ENCODE peak calls at places on chromosome 15, in five cellular contexts. O is stimulated activated naive B cell treated with anti-CD40 and anti-IgM and Interleukin-4, amounts not matched to agents 10 μg/mL and 1 μg/mL and 100 μg/mL, for 72 hours; V is T-cell; J is A549; K is ACHN. Y is an unnamed sample.

GRCh38 chr15:99445272-99445850 is 120.4 kb upstream of the MEF2A start:
- DNase-seq in O (no peak), V (no peak), K (no peak), J (no peak), Y (no peak)

GRCh38 chr15:70356062-70356860 is 258.5 kb upstream of the TLE3 start:
- DNase-seq in V (no peak), K (no peak), O (no peak), J (no peak), Y (peak; percentile 44)

GRCh38 chr15:85804481-85805165 is 9.9 kb upstream of the KLHL25 start:
- DNase-seq in V (no peak), K (no peak), J (no peak), O (no peak), Y (no peak)

GRCh38 chr15:51341366-51342248 is at the start of gene GLDN:
- DNase-seq in K (no peak), O (no peak), V (no peak), J (no peak), Y (no peak)

GRCh38 chr15:77869021-77869895 is 208.3 kb downstream of the TBC1D2B start:
- DNase-seq in K (peak; percentile 41), O (no peak), V (no peak), J (no peak), Y (no peak)

GRCh38 chr15:99998661-99999101 is 265.4 kb upstream of the LYSMD4 start:
- DNase-seq in O (no peak), K (no peak), V (no peak), J (no peak), Y (no peak)

GRCh38 chr15:80204231-80204630 is 47.8 kb downstream of the CTXND1 start:
- DNase-seq in O (no peak), K (no peak), V (no peak), J (no peak), Y (no peak)

GRCh38 chr15:100623301-100623700 is 20.9 kb downstream of the ASB7 start:
- DNase-seq in K (no peak), O (no peak), J (no peak), V (no peak), Y (no peak)

GRCh38 chr15:30930422-30930821 is 26.7 kb downstream of the FAN1 start:
- DNase-seq in K (no peak), O (peak; percentile 25), J (no peak), V (no peak), Y (no peak)

GRCh38 chr15:101152914-101153313 is 98.9 kb downstream of the CHSY1 start:
- DNase-seq in O (no peak), V (no peak), K (no peak), J (peak; percentile 48), Y (no peak)

GRCh38 chr15:56244811-56245576 is 1.3 kb upstream of the RFX7 start:
- DNase-seq in K (peak; percentile 7), O (no peak), J (peak; percentile 43), V (no peak), Y (peak; percentile 42)

GRCh38 chr15:31740203-31740602 is 290.1 kb upstream of the CHRNA7 start:
- DNase-seq in V (no peak), J (no peak), O (no peak), K (no peak), Y (no peak)

GRCh38 chr15:26838742-26839460 is 28.0 kb upstream of the GABRA5 start:
- DNase-seq in O (peak; percentile 1), J (peak; percentile 62), V (no peak), K (peak; percentile 16), Y (no peak)

Y was measured in CD8-positive, alpha-beta T cell.